ENCODE peak calls at places on chromosomes 6 and 20, in four cellular contexts. One of them, this sample, is unnamed.

GRCh38 chr6:105733556-105734162 is 330.8 kb upstream of the PREP start:
- DNase-seq in naive thymus-derived CD8-positive, alpha-beta T cell: no peak
- DNase-seq in NCI-H1092 treated with DMSO at 0.1 percent for 48 hours: peak
- DNase-seq in NCI-H1417: peak
- DNase-seq in this sample: no peak

GRCh38 chr6:68718379-68719073 is 83.4 kb downstream of the ADGRB3 start:
- DNase-seq in NCI-H1417: peak
- DNase-seq in naive thymus-derived CD8-positive, alpha-beta T cell: no peak
- DNase-seq in NCI-H1092 treated with DMSO at 0.1 percent for 48 hours: peak
- DNase-seq in this sample: no peak

GRCh38 chr6:52331793-52332457 is 30.0 kb upstream of the PAQR8 start:
- DNase-seq in NCI-H1417: no peak
- DNase-seq in NCI-H1092 treated with DMSO at 0.1 percent for 48 hours: no peak
- DNase-seq in naive thymus-derived CD8-positive, alpha-beta T cell: no peak
- DNase-seq in this sample: no peak

GRCh38 chr20:3888622-3889488 is at the start of gene PANK2:
- DNase-seq in naive thymus-derived CD8-positive, alpha-beta T cell: peak
- DNase-seq in NCI-H1417: peak
- DNase-seq in NCI-H1092 treated with DMSO at 0.1 percent for 48 hours: peak
- DNase-seq in this sample: peak

GRCh38 chr20:21251278-21251677 is 51.9 kb upstream of the XRN2 start:
- DNase-seq in naive thymus-derived CD8-positive, alpha-beta T cell: no peak
- DNase-seq in NCI-H1092 treated with DMSO at 0.1 percent for 48 hours: no peak
- DNase-seq in NCI-H1417: no peak
- DNase-seq in this sample: peak

GRCh38 chr20:39259010-39259803 is 297.1 kb downstream of the DHX35 start:
- DNase-seq in NCI-H1092 treated with DMSO at 0.1 percent for 48 hours: peak
- DNase-seq in NCI-H1417: no peak
- DNase-seq in naive thymus-derived CD8-positive, alpha-beta T cell: no peak
- DNase-seq in this sample: no peak

GRCh38 chr6:34610819-34611477 is 54.8 kb upstream of the SPDEF start:
- DNase-seq in naive thymus-derived CD8-positive, alpha-beta T cell: no peak
- DNase-seq in NCI-H1417: no peak
- DNase-seq in NCI-H1092 treated with DMSO at 0.1 percent for 48 hours: no peak
- DNase-seq in this sample: no peak

GRCh38 chr20:20495719-20496474 is 128.0 kb downstream of the INSM1 start:
- DNase-seq in NCI-H1417: no peak
- DNase-seq in NCI-H1092 treated with DMSO at 0.1 percent for 48 hours: no peak
- DNase-seq in naive thymus-derived CD8-positive, alpha-beta T cell: no peak
- DNase-seq in this sample: peak

GRCh38 chr6:142047934-142048592 is 84.7 kb upstream of the GJE1 start:
- DNase-seq in NCI-H1417: no peak
- DNase-seq in naive thymus-derived CD8-positive, alpha-beta T cell: no peak
- DNase-seq in NCI-H1092 treated with DMSO at 0.1 percent for 48 hours: no peak
- DNase-seq in this sample: no peak

GRCh38 chr20:23287366-23288190 is 63.0 kb upstream of the NXT1 start:
- DNase-seq in NCI-H1417: no peak
- DNase-seq in NCI-H1092 treated with DMSO at 0.1 percent for 48 hours: no peak
- DNase-seq in naive thymus-derived CD8-positive, alpha-beta T cell: no peak
- DNase-seq in this sample: no peak

GRCh38 chr6:108947114-108947854 is 99.1 kb downstream of the ARMC2 start:
- DNase-seq in NCI-H1092 treated with DMSO at 0.1 percent for 48 hours: peak
- DNase-seq in NCI-H1417: no peak
- DNase-seq in naive thymus-derived CD8-positive, alpha-beta T cell: no peak
- DNase-seq in this sample: no peak

GRCh38 chr6:125808591-125808990 is 17.8 kb downstream of the NCOA7 start:
- DNase-seq in NCI-H1417: no peak
- DNase-seq in naive thymus-derived CD8-positive, alpha-beta T cell: no peak
- DNase-seq in NCI-H1092 treated with DMSO at 0.1 percent for 48 hours: no peak
- DNase-seq in this sample: no peak

GRCh38 chr6:71537717-71538116 is 249.1 kb downstream of the OGFRL1 start:
- DNase-seq in NCI-H1417: no peak
- DNase-seq in naive thymus-derived CD8-positive, alpha-beta T cell: no peak
- DNase-seq in NCI-H1092 treated with DMSO at 0.1 percent for 48 hours: no peak
- DNase-seq in this sample: no peak

GRCh38 chr6:93784794-93785757 is 365.7 kb upstream of the EPHA7 start:
- DNase-seq in naive thymus-derived CD8-positive, alpha-beta T cell: no peak
- DNase-seq in NCI-H1092 treated with DMSO at 0.1 percent for 48 hours: no peak
- DNase-seq in NCI-H1417: no peak
- DNase-seq in this sample: no peak

GRCh38 chr6:27250277-27250954 is 2.9 kb downstream of the PRSS16 start:
- DNase-seq in NCI-H1092 treated with DMSO at 0.1 percent for 48 hours: no peak
- DNase-seq in naive thymus-derived CD8-positive, alpha-beta T cell: no peak
- DNase-seq in NCI-H1417: no peak
- DNase-seq in this sample: no peak

GRCh38 chr20:50918403-50918802 is 12.8 kb downstream of the ADNP start:
- DNase-seq in naive thymus-derived CD8-positive, alpha-beta T cell: no peak
- DNase-seq in NCI-H1417: no peak
- DNase-seq in NCI-H1092 treated with DMSO at 0.1 percent for 48 hours: no peak
- DNase-seq in this sample: no peak